ENCODE peak calls at places on chromosome 18, in four cellular contexts. N is WTC11, V is A549, U is K562. K is an unnamed sample.

GRCh38 chr18:6683112-6683876 is 46.2 kb upstream of the ARHGAP28 start:
- DNase-seq in N (peak; percentile 66), V (no peak), U (peak; percentile 96), K (no peak)

GRCh38 chr18:46013484-46014189 is 46.5 kb upstream of the EPG5 start:
- DNase-seq in U (no peak), V (no peak), N (no peak), K (no peak)

GRCh38 chr18:77207540-77207939 is 42.1 kb upstream of the GALR1 start:
- DNase-seq in V (peak; percentile 76), U (no peak), N (peak; percentile 53), K (peak; percentile 42)

GRCh38 chr18:43534511-43534910 is 257.2 kb upstream of the SYT4 start:
- DNase-seq in U (no peak), N (no peak), V (no peak), K (no peak)

GRCh38 chr18:28571929-28572328 is 395.0 kb upstream of the CDH2 start:
- DNase-seq in N (no peak), U (no peak), V (no peak), K (no peak)

GRCh38 chr18:35117372-35117771 is 76.2 kb downstream of the MAPRE2 start:
- DNase-seq in N (no peak), U (no peak), V (no peak), K (no peak)

GRCh38 chr18:48788378-48788777 is 162.4 kb downstream of the SMAD7 start:
- DNase-seq in N (peak; percentile 5), U (no peak), V (no peak), K (no peak)

GRCh38 chr18:44725300-44726096 is 44.8 kb downstream of the SETBP1 start:
- DNase-seq in V (no peak), U (peak; percentile 71), N (no peak), K (no peak)

GRCh38 chr18:58176915-58177717 is 133.1 kb downstream of the NEDD4L start:
- DNase-seq in N (no peak), U (no peak), V (no peak), K (no peak)

GRCh38 chr18:35084494-35085449 is 43.6 kb downstream of the MAPRE2 start:
- DNase-seq in U (no peak), V (no peak), N (no peak), K (peak; percentile 92)

GRCh38 chr18:70454705-70455322 is 166.0 kb downstream of the SOCS6 start:
- DNase-seq in V (peak; percentile 38), N (no peak), U (peak; percentile 72), K (peak; percentile 60)

GRCh38 chr18:12886498-12887126 is 2.6 kb upstream of the PTPN2 start:
- DNase-seq in N (no peak), U (peak; percentile 40), V (no peak), K (peak; percentile 52)

GRCh38 chr18:12679183-12679786 is 21.4 kb upstream of the SPIRE1 start:
- DNase-seq in U (peak; percentile 19), N (no peak), V (no peak), K (no peak)

GRCh38 chr18:46155652-46156051 is 51.5 kb downstream of the HAUS1 start:
- DNase-seq in V (no peak), U (no peak), N (no peak), K (no peak)

GRCh38 chr18:50126466-50126865 is 68.5 kb downstream of the MYO5B start:
- DNase-seq in N (no peak), V (no peak), U (no peak), K (no peak)

GRCh38 chr18:41144444-41144843 is 810.6 kb upstream of the PIK3C3 start:
- DNase-seq in U (no peak), N (no peak), V (no peak), K (no peak)

GRCh38 chr18:75162467-75162866 is 46.5 kb downstream of the PTGR3 start:
- DNase-seq in V (no peak), U (no peak), N (no peak), K (no peak)

GRCh38 chr18:44733069-44733753 is 52.5 kb downstream of the SETBP1 start:
- DNase-seq in N (no peak), U (no peak), V (peak; percentile 10), K (no peak)

GRCh38 chr18:5418985-5419495 is 123.5 kb upstream of the ZBTB14 start:
- DNase-seq in V (no peak), U (no peak), N (no peak), K (no peak)

GRCh38 chr18:23650963-23651927 is 11.5 kb downstream of the ANKRD29 start:
- DNase-seq in U (no peak), N (no peak), V (peak; percentile 51), K (peak; percentile 66)

GRCh38 chr18:51107594-51108305 is 77.7 kb downstream of the SMAD4 start:
- DNase-seq in N (no peak), V (peak; percentile 15), U (no peak), K (no peak)

GRCh38 chr18:36298113-36298701 is 694 bp downstream of the FHOD3 start:
- DNase-seq in N (peak; percentile 66), V (no peak), U (no peak), K (no peak)

GRCh38 chr18:26406854-26407517 is 141.4 kb downstream of the KCTD1 start:
- DNase-seq in V (no peak), N (no peak), U (peak; percentile 12), K (no peak)

GRCh38 chr18:3761266-3761665 is 311.3 kb downstream of the TGIF1 start:
- DNase-seq in N (no peak), U (no peak), V (no peak), K (no peak)

GRCh38 chr18:28767201-28767600 is 590.3 kb upstream of the CDH2 start:
- DNase-seq in U (no peak), N (no peak), V (no peak), K (no peak)

GRCh38 chr18:66676699-66677098 is 72.8 kb upstream of the CDH19 start:
- DNase-seq in V (no peak), N (no peak), U (no peak), K (no peak)

GRCh38 chr18:49863769-49864615 is 50.7 kb upstream of the ACAA2 start:
- DNase-seq in V (no peak), N (no peak), U (peak; percentile 69), K (no peak)

GRCh38 chr18:48042431-48042830 is 112.0 kb upstream of the SMAD2 start:
- DNase-seq in N (no peak), U (no peak), V (no peak), K (no peak)

GRCh38 chr18:33802955-33803354 is 224.9 kb downstream of the ASXL3 start:
- DNase-seq in U (no peak), V (no peak), N (no peak), K (no peak)

DNA sequence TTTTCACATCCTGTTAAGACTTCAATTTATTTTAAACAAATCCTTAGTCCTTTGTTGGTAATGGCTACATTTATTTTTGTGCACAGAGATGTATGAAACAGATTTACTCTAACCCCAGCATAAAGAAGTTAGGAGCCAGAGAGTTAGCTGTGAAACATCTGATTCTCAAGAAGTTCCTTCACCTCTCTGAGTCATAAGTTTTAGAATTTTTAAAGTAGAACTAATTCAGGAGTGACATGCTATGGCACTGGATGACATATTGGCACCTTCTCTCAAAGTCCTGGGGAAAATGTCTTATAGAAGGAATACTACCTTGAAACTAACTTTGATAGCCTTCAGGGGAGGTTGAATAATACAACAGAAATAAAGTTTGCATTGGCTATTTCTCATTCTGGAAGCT is 6.4 kb upstream of the DSG2 start:
- DNase-seq in U (no peak), N (no peak), V (no peak), K (no peak)
- TF ChIP-seq NR3C1 in U (no peak), N (no peak), V (no peak), K (no peak)

DNA sequence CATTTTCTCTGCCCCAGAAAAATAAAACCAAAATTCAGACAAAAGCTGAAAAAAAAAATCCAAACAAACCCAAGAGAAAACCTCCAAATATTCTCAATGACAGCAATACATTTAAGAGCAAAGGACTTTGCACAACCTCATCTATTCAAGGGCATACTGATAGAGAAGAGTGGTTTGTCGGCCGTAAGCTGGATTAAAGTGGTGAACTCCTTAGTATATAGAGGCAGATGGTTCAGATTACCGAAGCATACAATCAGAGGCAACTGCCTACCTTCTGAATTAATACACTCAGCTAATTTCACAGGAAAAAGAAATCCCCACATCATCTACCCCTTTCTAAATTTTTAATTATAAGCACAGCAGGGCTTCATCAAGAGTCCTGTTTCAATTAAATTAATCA is at the start of gene CPLX4:
- DNase-seq in N (no peak), V (no peak), U (no peak), K (no peak)
- TF ChIP-seq NR3C1 in N (no peak), V (no peak), U (no peak), K (no peak)

DNA sequence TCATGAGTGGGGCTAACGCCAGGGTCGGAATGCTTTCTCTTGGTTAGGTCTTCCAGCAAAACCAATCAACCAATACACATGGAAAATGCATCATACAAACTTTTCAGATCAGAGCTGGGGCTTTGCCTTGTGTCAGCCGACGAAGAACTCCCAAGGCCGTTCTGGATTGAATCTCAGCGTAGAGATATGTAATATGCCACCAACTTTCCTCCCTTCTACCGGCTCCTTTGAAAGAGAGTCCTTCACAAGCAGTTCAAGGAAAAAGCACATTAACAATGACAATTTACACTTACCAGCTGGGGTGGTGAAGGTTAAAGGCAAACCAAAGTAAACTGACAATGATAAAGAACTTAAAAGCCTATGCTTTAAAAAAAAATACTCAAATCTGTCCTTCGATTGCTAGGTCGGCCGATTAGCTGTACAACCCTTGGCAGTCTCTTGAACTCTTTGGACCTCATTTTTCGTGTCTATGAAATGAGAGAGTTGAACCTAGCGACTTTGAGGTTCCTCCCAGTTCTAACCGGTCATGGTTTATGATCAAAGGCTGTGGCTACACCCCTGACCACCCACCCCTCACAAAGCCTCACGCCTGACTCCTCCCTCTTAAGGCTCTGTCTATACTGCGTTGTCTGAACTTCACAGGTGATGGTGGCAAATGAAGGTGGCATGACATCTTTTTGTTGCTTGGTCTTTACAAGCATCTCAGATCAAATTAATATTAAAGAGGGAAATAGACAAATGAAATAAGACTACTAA is 46.2 kb downstream of the BCL2 start:
- DNase-seq in N (no peak), V (no peak), U (no peak), K (no peak)
- TF ChIP-seq NR3C1 in N (no peak), V (no peak), U (no peak), K (no peak)

GRCh38 chr18:10519999-10520935 is 5.6 kb upstream of the NAPG start:
- DNase-seq in N (peak; percentile 74), U (peak; percentile 89), V (peak; percentile 51), K (peak; percentile 76)
- TF ChIP-seq NR3C1 in N (no peak), U (no peak), V (no peak), K (no peak)

GRCh38 chr18:62797329-62797728 is 82.0 kb downstream of the PHLPP1 start:
- DNase-seq in U (no peak), V (no peak), N (no peak), K (no peak)

GRCh38 chr18:62799977-62800376 is 84.6 kb downstream of the PHLPP1 start:
- DNase-seq in U (no peak), V (no peak), N (no peak), K (no peak)

GRCh38 chr18:62808116-62808515 is 92.8 kb downstream of the PHLPP1 start:
- DNase-seq in U (no peak), N (no peak), V (no peak), K (no peak)

GRCh38 chr18:62807406-62807805 is 92.1 kb downstream of the PHLPP1 start:
- DNase-seq in V (no peak), U (no peak), N (no peak), K (no peak)

GRCh38 chr18:62802523-62802922 is 87.2 kb downstream of the PHLPP1 start:
- DNase-seq in V (no peak), N (no peak), U (no peak), K (no peak)
- TF ChIP-seq NR3C1 in V (no peak), N (no peak), U (no peak), K (no peak)

DNA sequence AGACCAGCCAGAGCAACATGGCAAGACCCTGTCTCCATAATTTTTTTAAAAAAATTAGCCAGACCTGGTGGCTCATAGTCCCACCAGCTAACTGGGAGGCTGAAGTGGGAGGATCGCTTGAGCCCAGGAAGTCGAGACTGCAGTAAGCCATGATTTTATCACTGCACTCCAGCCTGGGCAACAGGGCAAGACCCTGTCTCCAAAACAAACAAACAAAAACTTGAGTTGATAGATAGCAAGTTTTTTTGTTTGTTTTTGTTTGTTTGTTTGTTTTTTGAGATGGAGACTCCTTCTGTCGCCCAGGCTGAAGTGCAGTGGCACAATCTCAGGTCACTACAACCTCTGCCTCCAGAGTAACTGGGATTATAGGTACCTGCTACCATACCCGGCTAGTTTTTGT is 18.8 kb downstream of the RELCH start:
- DNase-seq in V (no peak), U (peak; percentile 15), N (no peak), K (no peak)
- TF ChIP-seq NR3C1 in V (no peak), U (no peak), N (no peak), K (no peak)

K was measured in HepG2.